ENCODE peak calls at places on chromosomes 12 and 14, in six cellular contexts. One of them, this sample, is unnamed.

GRCh38 chr12:67772276-67773169 is 124.0 kb downstream of the DYRK2 start:
- DNase-seq in WERI-Rb-1: peak; percentile 57
- DNase-seq in OCI-LY7: no peak
- DNase-seq in endothelial cell of umbilical vein: no peak
- DNase-seq in transverse colon: no peak
- DNase-seq in A549: no peak
- DNase-seq in this sample: no peak

GRCh38 chr12:64608901-64609542 is 1.3 kb upstream of the RASSF3 start:
- DNase-seq in WERI-Rb-1: no peak
- DNase-seq in transverse colon: peak; percentile 67
- DNase-seq in A549: peak; percentile 87
- DNase-seq in OCI-LY7: peak; percentile 73
- DNase-seq in endothelial cell of umbilical vein: peak; percentile 80
- DNase-seq in this sample: peak; percentile 26

GRCh38 chr12:46152456-46152855 is 116.4 kb downstream of the SLC38A1 start:
- DNase-seq in transverse colon: no peak
- DNase-seq in WERI-Rb-1: no peak
- DNase-seq in A549: no peak
- DNase-seq in endothelial cell of umbilical vein: peak; percentile 75
- DNase-seq in OCI-LY7: no peak
- DNase-seq in this sample: no peak

GRCh38 chr12:10190558-10191388 is 11.9 kb downstream of the TMEM52B start:
- DNase-seq in endothelial cell of umbilical vein: peak; percentile 74
- DNase-seq in WERI-Rb-1: peak; percentile 60
- DNase-seq in transverse colon: peak; percentile 67
- DNase-seq in A549: peak; percentile 75
- DNase-seq in OCI-LY7: peak; percentile 86
- DNase-seq in this sample: peak; percentile 59

GRCh38 chr14:65131176-65131765 is 29.0 kb upstream of the MAX start:
- DNase-seq in OCI-LY7: no peak
- DNase-seq in WERI-Rb-1: no peak
- DNase-seq in endothelial cell of umbilical vein: no peak
- DNase-seq in A549: no peak
- DNase-seq in transverse colon: peak; percentile 60
- DNase-seq in this sample: no peak

GRCh38 chr12:87365423-87365822 is 663.8 kb downstream of the C12orf50 start:
- DNase-seq in OCI-LY7: no peak
- DNase-seq in endothelial cell of umbilical vein: no peak
- DNase-seq in transverse colon: no peak
- DNase-seq in WERI-Rb-1: no peak
- DNase-seq in A549: no peak
- DNase-seq in this sample: no peak

GRCh38 chr12:113912761-113913295 is 53.3 kb downstream of the RBM19 start:
- DNase-seq in endothelial cell of umbilical vein: peak; percentile 79
- DNase-seq in A549: peak; percentile 79
- DNase-seq in OCI-LY7: peak; percentile 64
- DNase-seq in WERI-Rb-1: peak; percentile 84
- DNase-seq in transverse colon: peak; percentile 58
- DNase-seq in this sample: peak; percentile 86

GRCh38 chr12:46764005-46764404 is 61.8 kb downstream of the SLC38A4 start:
- DNase-seq in endothelial cell of umbilical vein: no peak
- DNase-seq in A549: no peak
- DNase-seq in WERI-Rb-1: no peak
- DNase-seq in transverse colon: no peak
- DNase-seq in OCI-LY7: no peak
- DNase-seq in this sample: no peak

GRCh38 chr14:69693145-69693544 is 73.8 kb upstream of the SRSF5 start:
- DNase-seq in OCI-LY7: peak; percentile 89
- DNase-seq in transverse colon: peak; percentile 61
- DNase-seq in endothelial cell of umbilical vein: peak; percentile 78
- DNase-seq in WERI-Rb-1: peak; percentile 92
- DNase-seq in A549: no peak
- DNase-seq in this sample: no peak

GRCh38 chr14:31159682-31160296 is 47.8 kb downstream of the HECTD1 start:
- DNase-seq in WERI-Rb-1: no peak
- DNase-seq in A549: no peak
- DNase-seq in transverse colon: peak; percentile 22
- DNase-seq in OCI-LY7: no peak
- DNase-seq in endothelial cell of umbilical vein: no peak
- DNase-seq in this sample: no peak

GRCh38 chr12:91913651-91914050 is 232.0 kb downstream of the BTG1 start:
- DNase-seq in A549: no peak
- DNase-seq in endothelial cell of umbilical vein: peak; percentile 29
- DNase-seq in WERI-Rb-1: no peak
- DNase-seq in OCI-LY7: no peak
- DNase-seq in transverse colon: no peak
- DNase-seq in this sample: no peak

GRCh38 chr14:34436118-34436905 is 25.7 kb downstream of the SPTSSA start:
- DNase-seq in A549: no peak
- DNase-seq in OCI-LY7: peak; percentile 32
- DNase-seq in transverse colon: no peak
- DNase-seq in WERI-Rb-1: no peak
- DNase-seq in endothelial cell of umbilical vein: peak; percentile 37
- DNase-seq in this sample: no peak

GRCh38 chr14:80260649-80261048 is 49.3 kb upstream of the DIO2 start:
- DNase-seq in A549: no peak
- DNase-seq in OCI-LY7: no peak
- DNase-seq in endothelial cell of umbilical vein: no peak
- DNase-seq in WERI-Rb-1: no peak
- DNase-seq in transverse colon: no peak
- DNase-seq in this sample: no peak

GRCh38 chr14:23805761-23806160 is 147.8 kb upstream of the DHRS4 start:
- DNase-seq in OCI-LY7: no peak
- DNase-seq in A549: no peak
- DNase-seq in endothelial cell of umbilical vein: no peak
- DNase-seq in WERI-Rb-1: no peak
- DNase-seq in transverse colon: no peak
- DNase-seq in this sample: no peak

GRCh38 chr14:23653046-23653445 is 16.9 kb downstream of the DHRS2 start:
- DNase-seq in OCI-LY7: no peak
- DNase-seq in WERI-Rb-1: no peak
- DNase-seq in endothelial cell of umbilical vein: no peak
- DNase-seq in A549: no peak
- DNase-seq in transverse colon: no peak
- DNase-seq in this sample: no peak

GRCh38 chr14:49497725-49498348 is 88.3 kb downstream of the RPS29 start:
- DNase-seq in OCI-LY7: peak; percentile 78
- DNase-seq in A549: peak; percentile 44
- DNase-seq in endothelial cell of umbilical vein: peak; percentile 78
- DNase-seq in transverse colon: no peak
- DNase-seq in WERI-Rb-1: peak; percentile 15
- DNase-seq in this sample: peak; percentile 17

GRCh38 chr14:90539996-90540395 is 143.2 kb downstream of the CALM1 start:
- DNase-seq in A549: no peak
- DNase-seq in WERI-Rb-1: no peak
- DNase-seq in transverse colon: no peak
- DNase-seq in endothelial cell of umbilical vein: no peak
- DNase-seq in OCI-LY7: no peak
- DNase-seq in this sample: no peak

GRCh38 chr12:32727237-32727636 is 28.5 kb downstream of the YARS2 start:
- DNase-seq in endothelial cell of umbilical vein: no peak
- DNase-seq in A549: no peak
- DNase-seq in WERI-Rb-1: no peak
- DNase-seq in OCI-LY7: no peak
- DNase-seq in transverse colon: no peak
- DNase-seq in this sample: no peak

GRCh38 chr14:64112859-64113258 is 181.3 kb downstream of the ESR2 start:
- DNase-seq in A549: no peak
- DNase-seq in transverse colon: peak; percentile 58
- DNase-seq in WERI-Rb-1: no peak
- DNase-seq in endothelial cell of umbilical vein: no peak
- DNase-seq in OCI-LY7: no peak
- DNase-seq in this sample: no peak

GRCh38 chr14:51242545-51243490 is 2.8 kb downstream of the TMX1 start:
- DNase-seq in OCI-LY7: peak; percentile 45
- DNase-seq in WERI-Rb-1: no peak
- DNase-seq in transverse colon: no peak
- DNase-seq in A549: no peak
- DNase-seq in endothelial cell of umbilical vein: no peak
- DNase-seq in this sample: no peak
- TF ChIP-seq CTCF in OCI-LY7: peak; percentile 74
- TF ChIP-seq CTCF in WERI-Rb-1: no peak
- TF ChIP-seq CTCF in transverse colon: no peak
- TF ChIP-seq CTCF in A549: peak; percentile 20
- TF ChIP-seq CTCF in endothelial cell of umbilical vein: no peak
- TF ChIP-seq CTCF in this sample: no peak

DNA sequence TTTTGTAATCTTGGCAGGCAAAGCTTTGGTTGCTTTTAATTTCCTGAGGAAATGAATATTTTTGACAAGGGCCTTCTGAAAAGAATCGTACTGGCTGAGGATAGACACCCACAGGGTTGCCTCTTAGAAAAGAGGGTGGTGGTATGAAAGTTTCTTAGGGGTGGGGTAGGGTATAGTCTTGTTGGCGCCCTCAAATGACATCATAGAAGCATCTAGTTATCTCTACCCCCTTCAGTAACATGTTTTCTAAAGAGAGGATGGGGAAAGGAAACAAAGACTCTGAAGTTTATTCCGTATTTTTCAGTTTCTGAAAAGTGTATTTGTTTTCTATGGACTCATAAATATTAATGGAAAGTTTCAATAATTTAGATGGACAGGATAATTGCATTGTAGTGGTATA is 13.7 kb downstream of the PRKCH start:
- DNase-seq in endothelial cell of umbilical vein: no peak
- DNase-seq in transverse colon: no peak
- DNase-seq in A549: no peak
- DNase-seq in WERI-Rb-1: no peak
- DNase-seq in OCI-LY7: no peak
- DNase-seq in this sample: no peak
- H3K27ac ChIP-seq in endothelial cell of umbilical vein: peak overlapping the region; percentile 19
- H3K27ac ChIP-seq in transverse colon: peak overlapping the region; percentile 44
- H3K27ac ChIP-seq in A549: no peak overlapping the region
- H3K27ac ChIP-seq in WERI-Rb-1: no peak overlapping the region
- H3K27ac ChIP-seq in OCI-LY7: no peak overlapping the region
- H3K27ac ChIP-seq in this sample: no peak overlapping the region

DNA sequence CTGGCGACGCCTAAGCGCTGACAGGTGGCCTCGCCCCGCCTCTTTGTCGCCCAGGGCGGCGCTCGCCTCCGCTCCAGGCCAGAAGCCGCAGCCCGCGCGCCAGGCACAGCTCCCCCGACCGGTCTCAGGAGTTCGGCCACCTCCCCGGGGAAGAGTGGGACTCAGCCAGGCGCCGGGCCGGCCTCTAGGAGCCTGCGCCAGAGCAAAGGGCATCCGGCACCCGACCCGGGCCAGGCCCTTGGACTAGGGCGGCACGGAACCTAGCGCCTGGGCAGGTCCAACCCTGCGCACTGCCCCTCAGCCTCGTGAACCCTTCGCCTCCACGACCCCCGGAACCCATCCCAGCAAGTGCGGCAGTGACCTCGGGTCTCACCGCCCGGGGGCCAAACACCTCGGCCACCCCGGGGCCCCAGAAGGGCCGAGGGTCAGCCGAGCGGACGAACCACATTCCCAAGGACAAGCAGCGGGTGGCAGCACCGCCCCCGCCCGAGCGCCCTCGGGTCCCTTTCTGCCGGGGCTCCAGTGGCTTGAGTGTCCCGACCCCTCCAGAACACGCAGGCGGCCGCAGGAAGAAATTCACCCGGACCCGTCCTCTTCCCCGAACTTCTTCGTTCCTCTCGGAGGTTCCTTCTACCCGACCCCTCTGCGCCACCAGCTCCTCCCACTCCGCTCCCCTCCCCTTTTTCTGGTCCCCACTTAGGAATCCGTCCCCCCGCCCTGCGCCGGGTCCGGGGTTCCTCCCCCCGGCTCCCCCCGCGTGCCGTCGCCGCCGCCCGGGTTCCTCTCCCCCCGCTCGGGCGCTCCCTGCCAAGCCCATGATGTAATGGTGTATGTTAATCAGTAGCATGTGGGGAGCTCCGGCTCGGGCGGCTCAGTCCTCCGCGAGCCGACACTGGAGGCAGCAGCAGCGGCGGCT is 1.4 kb upstream of the SAMD4A start:
- DNase-seq in A549: peak; percentile 88
- DNase-seq in transverse colon: peak; percentile 94
- DNase-seq in endothelial cell of umbilical vein: peak; percentile 94
- DNase-seq in WERI-Rb-1: peak; percentile 89
- DNase-seq in OCI-LY7: peak; percentile 38
- DNase-seq in this sample: peak; percentile 93
- TF ChIP-seq CTCF in A549: no peak
- TF ChIP-seq CTCF in transverse colon: no peak
- TF ChIP-seq CTCF in endothelial cell of umbilical vein: no peak
- TF ChIP-seq CTCF in WERI-Rb-1: peak; percentile 35
- TF ChIP-seq CTCF in OCI-LY7: peak; percentile 3
- TF ChIP-seq CTCF in this sample: peak; percentile 10

GRCh38 chr14:106060576-106060975 is 534.2 kb downstream of the TMEM121 start:
- DNase-seq in endothelial cell of umbilical vein: no peak
- DNase-seq in A549: no peak
- DNase-seq in OCI-LY7: no peak
- DNase-seq in WERI-Rb-1: no peak
- DNase-seq in transverse colon: no peak
- DNase-seq in this sample: no peak
- H3K27ac ChIP-seq in endothelial cell of umbilical vein: no peak overlapping the region
- H3K27ac ChIP-seq in A549: no peak overlapping the region
- H3K27ac ChIP-seq in OCI-LY7: no peak overlapping the region
- H3K27ac ChIP-seq in WERI-Rb-1: no peak overlapping the region
- H3K27ac ChIP-seq in transverse colon: no peak overlapping the region
- H3K27ac ChIP-seq in this sample: no peak overlapping the region

GRCh38 chr14:25537846-25538455 is 488.0 kb upstream of the STXBP6 start:
- DNase-seq in transverse colon: peak; percentile 28
- DNase-seq in OCI-LY7: peak; percentile 30
- DNase-seq in A549: no peak
- DNase-seq in WERI-Rb-1: peak; percentile 55
- DNase-seq in endothelial cell of umbilical vein: no peak
- DNase-seq in this sample: peak; percentile 81
- TF ChIP-seq CTCF in transverse colon: peak; percentile 60
- TF ChIP-seq CTCF in OCI-LY7: peak; percentile 85
- TF ChIP-seq CTCF in A549: no peak
- TF ChIP-seq CTCF in WERI-Rb-1: peak; percentile 75
- TF ChIP-seq CTCF in endothelial cell of umbilical vein: peak; percentile 13
- TF ChIP-seq CTCF in this sample: peak; percentile 60

GRCh38 chr12:93102289-93102688 is 173.2 kb upstream of the EEA1 start:
- DNase-seq in WERI-Rb-1: no peak
- DNase-seq in transverse colon: no peak
- DNase-seq in A549: no peak
- DNase-seq in endothelial cell of umbilical vein: no peak
- DNase-seq in OCI-LY7: no peak
- DNase-seq in this sample: no peak
- H3K27ac ChIP-seq in WERI-Rb-1: no peak overlapping the region
- H3K27ac ChIP-seq in transverse colon: peak overlapping the region; percentile 34
- H3K27ac ChIP-seq in A549: no peak overlapping the region
- H3K27ac ChIP-seq in endothelial cell of umbilical vein: no peak overlapping the region
- H3K27ac ChIP-seq in OCI-LY7: no peak overlapping the region
- H3K27ac ChIP-seq in this sample: no peak overlapping the region

DNA sequence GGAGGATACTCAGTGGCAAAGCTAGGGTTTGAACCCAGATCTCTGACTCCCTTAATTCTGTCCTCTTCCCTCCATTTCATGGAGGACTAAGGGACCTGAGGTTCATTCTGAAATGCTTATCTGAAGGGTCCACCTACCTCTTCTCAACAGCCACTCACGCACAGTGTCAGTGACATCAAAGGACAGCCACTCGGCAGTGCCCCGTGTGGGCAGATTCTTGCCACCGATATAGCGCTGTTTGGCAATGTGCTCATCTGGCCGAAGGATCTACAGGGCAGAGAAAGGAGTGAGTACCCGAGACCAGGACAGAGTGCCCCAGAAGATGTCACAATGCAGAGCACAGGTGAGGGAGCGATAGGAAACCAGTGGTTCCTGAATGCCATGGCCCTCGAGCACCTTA is 10.8 kb downstream of the TGFB3 start:
- DNase-seq in OCI-LY7: no peak
- DNase-seq in A549: no peak
- DNase-seq in endothelial cell of umbilical vein: no peak
- DNase-seq in transverse colon: no peak
- DNase-seq in WERI-Rb-1: no peak
- DNase-seq in this sample: no peak
- TF ChIP-seq CTCF in OCI-LY7: no peak
- TF ChIP-seq CTCF in A549: no peak
- TF ChIP-seq CTCF in endothelial cell of umbilical vein: no peak
- TF ChIP-seq CTCF in transverse colon: no peak
- TF ChIP-seq CTCF in WERI-Rb-1: peak; percentile 17
- TF ChIP-seq CTCF in this sample: no peak